ENCODE peak calls at places on chromosomes 4 and X, in six cellular contexts. W is heart right ventricle; B is astrocyte of the spinal cord; S is CD4-positive, alpha-beta memory T cell; X is foreskin fibroblast; V is endodermal cell. Q is an unnamed sample.
A peak's percentile ranks its signal among the peaks of the same experiment; 100 is the strongest.

GRCh38 chr4:75308049-75308448 is 206.2 kb downstream of the RCHY1 start:
- DNase-seq in W (no peak), B (no peak), X (no peak), V (no peak), S (no peak), Q (no peak)

GRCh38 chr4:136489101-136489500 is 1043.2 kb downstream of the PCDH18 start:
- DNase-seq in B (no peak), S (no peak), W (no peak), X (no peak), V (no peak), Q (no peak)

GRCh38 chr4:169219440-169219839 is 51.3 kb downstream of the SH3RF1 start:
- DNase-seq in X (no peak), V (no peak), B (no peak), S (no peak), W (no peak), Q (no peak)

GRCh38 chrX:9738146-9738545 is 27.5 kb downstream of the GPR143 start:
- DNase-seq in B (no peak), W (no peak), S (no peak), X (no peak), V (no peak), Q (no peak)

GRCh38 chrX:40130207-40130606 is 32.4 kb upstream of the BCOR start:
- DNase-seq in X (peak; percentile 37), V (no peak), B (peak; percentile 52), S (no peak), W (no peak), Q (no peak)

GRCh38 chrX:16278927-16279326 is 111.6 kb downstream of the MAGEB17 start:
- DNase-seq in S (no peak), X (no peak), W (no peak), V (peak; percentile 88), B (no peak), Q (peak; percentile 9)

GRCh38 chr4:85488416-85488815 is 13.5 kb downstream of the ARHGAP24 start:
- DNase-seq in V (no peak), B (no peak), S (no peak), W (no peak), X (no peak), Q (no peak)

GRCh38 chr4:109174224-109174953 is 128.1 kb downstream of the COL25A1 start:
- DNase-seq in S (no peak), X (no peak), B (no peak), W (no peak), V (no peak), Q (no peak)

GRCh38 chr4:173761938-173762337 is 231.9 kb upstream of the HAND2 start:
- DNase-seq in S (no peak), B (no peak), W (no peak), V (no peak), X (no peak), Q (no peak)

GRCh38 chr4:120052840-120053239 is 13.8 kb downstream of the MAD2L1 start:
- DNase-seq in W (peak; percentile 7), B (peak; percentile 96), X (peak; percentile 97), S (no peak), V (no peak), Q (no peak)

GRCh38 chrX:8067754-8068469 is 103.2 kb downstream of the VCX2 start:
- DNase-seq in B (peak; percentile 30), V (no peak), X (no peak), S (no peak), W (no peak), Q (no peak)

GRCh38 chr4:95050980-95051688 is 293.4 kb downstream of the BMPR1B start:
- DNase-seq in X (no peak), V (peak; percentile 61), B (no peak), W (no peak), S (no peak), Q (no peak)

GRCh38 chr4:40515037-40515397 is 114.6 kb downstream of the RBM47 start:
- DNase-seq in B (no peak), W (no peak), S (no peak), V (no peak), X (no peak), Q (no peak)

GRCh38 chr4:113146876-113147358 is 97.5 kb downstream of the ANK2 start:
- DNase-seq in B (peak; percentile 22), V (no peak), X (no peak), S (no peak), W (no peak), Q (peak; percentile 3)

GRCh38 chrX:119573840-119574393 is 446 bp upstream of the UBE2A start:
- DNase-seq in V (peak; percentile 67), W (peak; percentile 12), S (no peak), X (peak; percentile 29), B (peak; percentile 51), Q (peak; percentile 6)

GRCh38 chr4:27084685-27085356 is 224.2 kb downstream of the STIM2 start:
- DNase-seq in S (no peak), W (no peak), V (peak; percentile 87), X (peak; percentile 4), B (peak; percentile 34), Q (no peak)

GRCh38 chrX:42484233-42484632 is 293.7 kb downstream of the PPP1R2C start:
- DNase-seq in B (no peak), V (no peak), W (no peak), X (no peak), S (no peak), Q (no peak)

DNA sequence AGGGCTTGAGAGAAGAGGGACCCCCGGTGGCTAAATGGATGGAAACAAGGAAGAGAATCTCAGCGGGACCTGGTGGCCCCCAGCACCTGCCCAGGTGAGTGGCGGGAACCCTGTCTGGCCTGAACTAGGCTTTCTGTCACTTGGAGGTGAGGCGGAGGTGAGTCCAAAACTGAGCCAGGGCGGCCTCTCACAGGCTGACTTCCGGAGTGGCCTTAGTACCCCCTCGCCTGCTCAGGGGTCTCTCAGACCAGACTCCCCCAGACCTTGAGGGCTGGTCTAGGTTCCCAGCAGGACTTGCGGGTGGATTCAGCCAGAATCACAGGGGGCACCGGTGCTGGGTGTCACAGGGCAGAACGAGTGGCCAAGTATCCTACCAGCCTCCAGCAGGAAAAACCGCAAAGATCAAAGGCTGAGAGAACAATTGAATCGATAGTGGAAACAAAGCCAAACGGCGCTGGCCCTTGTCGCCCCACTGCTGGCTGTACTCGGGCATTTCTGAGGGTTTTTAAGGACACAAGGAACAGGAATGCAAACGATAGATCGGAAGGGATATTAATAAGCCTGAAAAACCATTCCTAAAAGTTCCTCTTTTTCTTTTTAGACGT is 67.8 kb downstream of the WFS1 start:
- DNase-seq in V (no peak), W (no peak), S (no peak), B (no peak), X (no peak), Q (no peak)
- H3K4me3 ChIP-seq in V (peak overlapping the region; percentile 13), W (no peak overlapping the region), S (no peak overlapping the region), B (no peak overlapping the region), X (no peak overlapping the region), Q (no peak overlapping the region)

DNA sequence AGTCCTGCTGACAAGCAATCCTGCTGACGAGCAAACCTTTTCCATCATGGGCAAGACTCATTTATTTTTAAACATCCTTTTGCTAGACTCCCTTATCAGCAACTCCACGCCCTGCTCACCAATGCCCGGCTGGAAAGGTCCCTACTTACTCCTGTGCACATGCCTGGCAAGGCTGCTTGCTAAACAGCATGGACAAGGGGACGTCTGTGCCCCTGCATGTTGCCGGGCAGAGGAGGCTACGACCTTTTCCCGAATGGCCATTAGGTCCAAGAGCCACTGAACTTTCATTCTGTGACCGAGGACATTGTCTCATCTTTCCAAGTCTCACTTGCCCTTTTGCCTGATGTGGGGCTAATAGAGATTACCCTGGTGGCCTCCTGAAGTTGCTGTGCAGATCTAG is 98.6 kb downstream of the MGST2 start:
- DNase-seq in V (no peak), W (peak; percentile 44), B (no peak), S (no peak), X (no peak), Q (no peak)
- H3K4me3 ChIP-seq in V (no peak overlapping the region), W (peak overlapping the region; percentile 51), B (no peak overlapping the region), S (no peak overlapping the region), X (no peak overlapping the region), Q (no peak overlapping the region)

GRCh38 chrX:103310592-103311400 is at the start of gene BEX2:
- DNase-seq in V (peak; percentile 98), X (no peak), B (peak; percentile 15), S (peak; percentile 85), W (peak; percentile 25), Q (peak; percentile 55)
- H3K4me3 ChIP-seq in V (peak within 1 kb of the TSS; percentile 75), X (peak within 1 kb of the TSS; percentile 27), B (peak within 1 kb of the TSS; percentile 45), S (peak within 1 kb of the TSS; percentile 71), W (peak within 1 kb of the TSS; percentile 54), Q (peak within 1 kb of the TSS; percentile 57)

GRCh38 chrX:5726246-5726645 is 502.4 kb downstream of the NLGN4X start:
- DNase-seq in B (peak; percentile 1), X (peak; percentile 14), W (no peak), V (no peak), S (no peak), Q (no peak)
- H3K4me3 ChIP-seq in B (no peak overlapping the region), X (no peak overlapping the region), W (no peak overlapping the region), V (no peak overlapping the region), S (no peak overlapping the region), Q (no peak overlapping the region)

GRCh38 chr4:52657317-52657629 is 1.8 kb downstream of the USP46 start:
- DNase-seq in W (no peak), B (no peak), X (no peak), S (no peak), V (no peak), Q (no peak)
- H3K4me3 ChIP-seq in W (peak overlapping the region; percentile 80), B (no peak overlapping the region), X (peak overlapping the region; percentile 80), S (no peak overlapping the region), V (peak overlapping the region; percentile 93), Q (no peak overlapping the region)

DNA sequence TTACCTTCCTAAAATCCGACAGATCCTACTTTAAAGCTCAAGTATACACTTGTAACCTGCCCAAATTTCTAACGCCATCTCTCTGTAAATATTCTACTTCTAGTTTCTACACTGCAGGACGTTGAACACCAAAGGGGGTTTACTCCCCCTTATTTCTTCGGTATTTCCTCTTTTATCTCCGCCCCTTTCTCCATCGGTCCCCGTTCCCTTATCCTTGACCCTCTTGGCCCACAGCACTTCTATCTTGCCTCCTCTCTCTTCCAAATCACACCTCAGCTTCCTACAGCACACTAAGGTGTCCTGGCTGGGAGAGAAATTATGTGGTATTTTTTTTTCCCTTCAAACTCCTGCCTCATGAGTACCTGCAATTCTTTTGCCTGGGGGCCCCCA is 728 bp downstream of the ZMAT1 start:
- DNase-seq in X (no peak), V (no peak), W (no peak), B (no peak), S (no peak), Q (no peak)
- H3K4me3 ChIP-seq in X (peak overlapping the region; percentile 41), V (peak overlapping the region; percentile 81), W (peak overlapping the region; percentile 74), B (peak overlapping the region; percentile 42), S (peak overlapping the region; percentile 45), Q (peak overlapping the region; percentile 57)

Q was measured in Jurkat, Clone E6-1.